ENCODE peak calls at places on chromosomes 12 and 14, in six cellular contexts. A, V, D, G, P and M are unnamed samples.

GRCh38 chr12:110585231-110585799 is 2.2 kb upstream of the PPTC7 start:
- DNase-seq in A (peak; percentile 24), V (no peak), D (no peak), G (peak; percentile 34), P (peak; percentile 74), M (peak; percentile 32)

GRCh38 chr12:88245905-88246304 is 103.8 kb downstream of the TMTC3 start:
- DNase-seq in A (no peak), V (no peak), D (no peak), G (no peak), P (peak; percentile 50), M (no peak)

GRCh38 chr14:59150990-59151389 is 37.5 kb upstream of the DAAM1 start:
- DNase-seq in A (no peak), V (no peak), D (no peak), G (no peak), P (no peak), M (no peak)

GRCh38 chr12:4939418-4940023 is 29.8 kb downstream of the KCNA1 start:
- DNase-seq in A (no peak), V (no peak), D (no peak), G (no peak), P (no peak), M (no peak)

GRCh38 chr12:1517007-1517406 is 77.4 kb downstream of the FBXL14 start:
- DNase-seq in A (peak; percentile 87), V (peak; percentile 92), D (peak; percentile 71), G (peak; percentile 54), P (peak; percentile 93), M (peak; percentile 82)

GRCh38 chr14:43729149-43729548 is 777.9 kb downstream of the FSCB start:
- DNase-seq in A (no peak), V (no peak), D (no peak), G (peak; percentile 43), P (no peak), M (no peak)

GRCh38 chr14:64943981-64944520 is 1.5 kb upstream of the GPX2 start:
- DNase-seq in A (no peak), V (no peak), D (no peak), G (no peak), P (no peak), M (no peak)

GRCh38 chr14:72939630-72940029 is 13.4 kb downstream of the DCAF4 start:
- DNase-seq in A (no peak), V (no peak), D (no peak), G (no peak), P (no peak), M (no peak)

GRCh38 chr12:12724421-12725085 is 7.4 kb downstream of the CDKN1B start:
- DNase-seq in A (no peak), V (no peak), D (no peak), G (peak; percentile 46), P (peak; percentile 53), M (no peak)

GRCh38 chr14:72894623-72895378 is 900 bp upstream of the DPF3 start:
- DNase-seq in A (no peak), V (no peak), D (no peak), G (peak; percentile 45), P (peak; percentile 30), M (no peak)

GRCh38 chr12:6605425-6606330 is 1.5 kb downstream of the CHD4 start:
- DNase-seq in A (no peak), V (peak; percentile 19), D (no peak), G (peak; percentile 31), P (peak; percentile 81), M (peak; percentile 37)

GRCh38 chr12:107891967-107892366 is 117.5 kb downstream of the ASCL4 start:
- DNase-seq in A (peak; percentile 3), V (no peak), D (no peak), G (peak; percentile 1), P (peak; percentile 52), M (peak; percentile 4)

GRCh38 chr12:76820888-76821482 is 57.1 kb downstream of the ZDHHC17 start:
- DNase-seq in A (peak; percentile 50), V (peak; percentile 22), D (peak; percentile 39), G (peak; percentile 40), P (peak; percentile 68), M (peak; percentile 47)

GRCh38 chr14:64692189-64692588 is 12.0 kb upstream of the PLEKHG3 start:
- DNase-seq in A (no peak), V (no peak), D (no peak), G (no peak), P (no peak), M (no peak)

GRCh38 chr14:96959992-96960391 is 162.8 kb downstream of the VRK1 start:
- DNase-seq in A (no peak), V (no peak), D (no peak), G (no peak), P (no peak), M (no peak)

GRCh38 chr12:30694412-30694955 is 1.2 kb downstream of the IPO8 start:
- DNase-seq in A (peak; percentile 36), V (no peak), D (no peak), G (peak; percentile 6), P (peak; percentile 30), M (peak; percentile 22)

GRCh38 chr12:114479831-114480230 is 73.9 kb upstream of the TBX5 start:
- DNase-seq in A (no peak), V (no peak), D (no peak), G (no peak), P (peak; percentile 55), M (no peak)

GRCh38 chr14:87999282-87999681 is 5.7 kb upstream of the GPR65 start:
- DNase-seq in A (no peak), V (no peak), D (no peak), G (no peak), P (no peak), M (no peak)

GRCh38 chr12:51749201-51749985 is 99.1 kb downstream of the FIGNL2 start:
- DNase-seq in A (no peak), V (no peak), D (no peak), G (no peak), P (no peak), M (no peak)

GRCh38 chr12:51744957-51745356 is 103.6 kb downstream of the FIGNL2 start:
- DNase-seq in A (no peak), V (no peak), D (no peak), G (no peak), P (no peak), M (no peak)

GRCh38 chr12:51744235-51744634 is 104.3 kb downstream of the FIGNL2 start:
- DNase-seq in A (no peak), V (peak; percentile 52), D (no peak), G (peak; percentile 19), P (no peak), M (peak; percentile 45)

GRCh38 chr12:51748235-51748634 is 100.3 kb downstream of the FIGNL2 start:
- DNase-seq in A (no peak), V (no peak), D (no peak), G (no peak), P (no peak), M (no peak)

DNA sequence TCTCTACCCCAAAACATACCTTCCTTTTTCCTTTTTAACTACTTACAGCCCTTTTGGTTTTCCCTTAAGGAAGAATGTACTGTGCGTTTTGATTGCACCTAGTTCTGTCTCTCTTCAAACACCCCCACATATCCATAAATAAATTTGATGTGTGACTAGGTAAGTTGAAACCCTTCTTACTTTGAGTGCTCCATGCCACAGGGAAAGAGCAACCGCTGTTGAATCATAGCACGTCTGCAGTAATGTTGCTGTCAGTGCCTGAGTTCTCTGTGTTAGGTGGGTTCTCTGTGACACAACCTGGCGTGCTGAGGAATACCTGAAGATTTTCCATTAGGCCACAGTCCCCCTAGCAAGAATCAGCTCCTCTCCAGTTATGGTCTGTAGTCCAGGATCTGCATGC is 102.1 kb downstream of the FIGNL2 start:
- DNase-seq in A (no peak), V (no peak), D (no peak), G (no peak), P (no peak), M (no peak)
- H3K9ac ChIP-seq in A (no peak overlapping the region), V (no peak overlapping the region), D (no peak overlapping the region), G (no peak overlapping the region), P (no peak overlapping the region), M (no peak overlapping the region)

GRCh38 chr14:91169951-91170350 is 56.1 kb downstream of the DGLUCY start:
- DNase-seq in A (no peak), V (no peak), D (no peak), G (no peak), P (no peak), M (no peak)
- H3K9ac ChIP-seq in A (no peak overlapping the region), V (no peak overlapping the region), D (no peak overlapping the region), G (peak overlapping the region; percentile 18), P (no peak overlapping the region), M (no peak overlapping the region)

GRCh38 chr12:121802843-121803698 is 738 bp upstream of the SETD1B start:
- DNase-seq in A (peak; percentile 98), V (peak; percentile 89), D (peak; percentile 81), G (peak; percentile 98), P (peak; percentile 93), M (peak; percentile 96)

GRCh38 chr12:121803861-121804416 is at the start of gene SETD1B:
- DNase-seq in A (peak; percentile 61), V (peak; percentile 47), D (no peak), G (peak; percentile 67), P (peak; percentile 75), M (peak; percentile 44)

GRCh38 chr12:121801601-121802484 is 2.0 kb upstream of the SETD1B start:
- DNase-seq in A (peak; percentile 44), V (no peak), D (no peak), G (peak; percentile 47), P (peak; percentile 56), M (peak; percentile 45)

GRCh38 chr12:121800694-121801600 is 2.9 kb upstream of the SETD1B start:
- DNase-seq in A (peak; percentile 86), V (peak; percentile 74), D (no peak), G (peak; percentile 86), P (peak; percentile 93), M (peak; percentile 83)

DNA sequence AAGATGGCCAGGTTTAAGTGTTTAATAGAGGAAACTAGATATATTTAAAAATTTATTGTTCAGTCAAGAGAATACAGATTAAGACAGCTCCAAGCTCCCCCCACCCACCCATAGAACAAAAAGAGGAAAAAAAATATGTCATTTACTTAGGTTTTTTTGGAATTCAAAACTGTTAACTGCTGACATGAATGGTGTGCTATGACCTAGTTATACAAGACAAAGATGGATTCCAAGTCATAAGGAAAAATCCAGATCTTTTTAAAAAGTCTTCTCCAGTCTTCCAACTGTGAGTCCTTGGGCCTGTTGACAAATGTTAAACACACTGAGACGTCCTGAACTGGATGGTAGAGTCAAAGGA is 1.3 kb upstream of the SETD1B start:
- DNase-seq in A (no peak), V (no peak), D (no peak), G (no peak), P (no peak), M (no peak)
- H3K9ac ChIP-seq in A (peak overlapping the region; percentile 87), V (peak overlapping the region; percentile 100), D (peak overlapping the region; percentile 98), G (peak overlapping the region; percentile 99), P (peak overlapping the region; percentile 99), M (peak overlapping the region; percentile 93)

GRCh38 chr12:57072661-57073060 is 5.9 kb downstream of the NEMP1 start:
- DNase-seq in A (peak; percentile 27), V (peak; percentile 23), D (no peak), G (no peak), P (peak; percentile 78), M (peak; percentile 63)
- H3K9ac ChIP-seq in A (no peak overlapping the region), V (no peak overlapping the region), D (no peak overlapping the region), G (peak overlapping the region; percentile 61), P (peak overlapping the region; percentile 62), M (no peak overlapping the region)

GRCh38 chr14:68285421-68286179 is 466.0 kb downstream of the RAD51B start:
- DNase-seq in A (no peak), V (no peak), D (no peak), G (no peak), P (peak; percentile 23), M (no peak)

GRCh38 chr14:68286667-68287066 is 467.1 kb downstream of the RAD51B start:
- DNase-seq in A (no peak), V (no peak), D (no peak), G (no peak), P (peak; percentile 15), M (no peak)

GRCh38 chr14:68283378-68284123 is 464.0 kb downstream of the RAD51B start:
- DNase-seq in A (no peak), V (no peak), D (no peak), G (no peak), P (no peak), M (no peak)

GRCh38 chr14:68284333-68284732 is 464.8 kb downstream of the RAD51B start:
- DNase-seq in A (no peak), V (no peak), D (no peak), G (no peak), P (peak; percentile 3), M (no peak)

GRCh38 chr14:68284834-68285233 is 465.3 kb downstream of the RAD51B start:
- DNase-seq in A (no peak), V (no peak), D (no peak), G (no peak), P (no peak), M (no peak)
- H3K9ac ChIP-seq in A (no peak overlapping the region), V (no peak overlapping the region), D (no peak overlapping the region), G (peak overlapping the region; percentile 12), P (no peak overlapping the region), M (no peak overlapping the region)